ENCODE peak calls at places on chromosomes 1 and 21, in four cellular contexts. One of them, this sample, is unnamed.

GRCh38 chr1:178870944-178871343 is at the start of gene ANGPTL1:
- DNase-seq in progenitor cell of endocrine pancreas: no peak
- DNase-seq in GM13977: no peak
- DNase-seq in left cardiac atrium: no peak
- DNase-seq in this sample: no peak

GRCh38 chr21:32452641-32453040 is 40.1 kb downstream of the EVA1C start:
- DNase-seq in progenitor cell of endocrine pancreas: no peak
- DNase-seq in GM13977: no peak
- DNase-seq in left cardiac atrium: no peak
- DNase-seq in this sample: no peak

GRCh38 chr1:64112281-64112680 is 91.1 kb upstream of the UBE2U start:
- DNase-seq in progenitor cell of endocrine pancreas: no peak
- DNase-seq in GM13977: no peak
- DNase-seq in left cardiac atrium: no peak
- DNase-seq in this sample: no peak

GRCh38 chr1:25766721-25767436 is 33.1 kb upstream of the SELENON start:
- DNase-seq in progenitor cell of endocrine pancreas: no peak
- DNase-seq in GM13977: no peak
- DNase-seq in left cardiac atrium: no peak
- DNase-seq in this sample: no peak

GRCh38 chr1:222582099-222582774 is 7.5 kb downstream of the TAF1A start:
- DNase-seq in progenitor cell of endocrine pancreas: no peak
- DNase-seq in GM13977: peak
- DNase-seq in left cardiac atrium: no peak
- DNase-seq in this sample: no peak

GRCh38 chr1:235307158-235308124 is 20.5 kb downstream of the ARID4B start:
- DNase-seq in progenitor cell of endocrine pancreas: no peak
- DNase-seq in GM13977: no peak
- DNase-seq in left cardiac atrium: no peak
- DNase-seq in this sample: no peak

GRCh38 chr1:145961425-145962156 is 2.8 kb downstream of the ANKRD34A start:
- DNase-seq in progenitor cell of endocrine pancreas: no peak
- DNase-seq in GM13977: peak
- DNase-seq in left cardiac atrium: peak
- DNase-seq in this sample: no peak

GRCh38 chr1:52680353-52680752 is 17.8 kb downstream of the COA7 start:
- DNase-seq in progenitor cell of endocrine pancreas: no peak
- DNase-seq in GM13977: no peak
- DNase-seq in left cardiac atrium: no peak
- DNase-seq in this sample: no peak

GRCh38 chr1:239719642-239720258 is 333.4 kb downstream of the CHRM3 start:
- DNase-seq in progenitor cell of endocrine pancreas: no peak
- DNase-seq in GM13977: no peak
- DNase-seq in left cardiac atrium: no peak
- DNase-seq in this sample: no peak

GRCh38 chr21:28607545-28607944 is 385.1 kb downstream of the LTN1 start:
- DNase-seq in progenitor cell of endocrine pancreas: no peak
- DNase-seq in GM13977: no peak
- DNase-seq in left cardiac atrium: no peak
- DNase-seq in this sample: no peak

GRCh38 chr1:160167580-160167979 is 16.2 kb downstream of the ATP1A4 start:
- DNase-seq in progenitor cell of endocrine pancreas: no peak
- DNase-seq in GM13977: no peak
- DNase-seq in left cardiac atrium: no peak
- DNase-seq in this sample: no peak

GRCh38 chr1:230084408-230085177 is 17.6 kb downstream of the GALNT2 start:
- DNase-seq in progenitor cell of endocrine pancreas: no peak
- DNase-seq in GM13977: no peak
- DNase-seq in left cardiac atrium: peak
- DNase-seq in this sample: no peak

GRCh38 chr21:37455504-37455911 is 88.9 kb downstream of the DYRK1A start:
- DNase-seq in progenitor cell of endocrine pancreas: no peak
- DNase-seq in GM13977: no peak
- DNase-seq in left cardiac atrium: no peak
- DNase-seq in this sample: no peak

GRCh38 chr1:19438552-19439196 is 46.7 kb downstream of the CAPZB start:
- DNase-seq in progenitor cell of endocrine pancreas: no peak
- DNase-seq in GM13977: no peak
- DNase-seq in left cardiac atrium: no peak
- DNase-seq in this sample: no peak

GRCh38 chr1:179298952-179299351 is 5.4 kb downstream of the SOAT1 start:
- DNase-seq in progenitor cell of endocrine pancreas: no peak
- DNase-seq in GM13977: peak
- DNase-seq in left cardiac atrium: no peak
- DNase-seq in this sample: no peak

GRCh38 chr1:180527270-180527669 is 24.9 kb upstream of the ACBD6 start:
- DNase-seq in progenitor cell of endocrine pancreas: no peak
- DNase-seq in GM13977: no peak
- DNase-seq in left cardiac atrium: no peak
- DNase-seq in this sample: no peak

GRCh38 chr1:183444243-183444642 is 26.1 kb upstream of the NMNAT2 start:
- DNase-seq in progenitor cell of endocrine pancreas: no peak
- DNase-seq in GM13977: no peak
- DNase-seq in left cardiac atrium: no peak
- DNase-seq in this sample: no peak

GRCh38 chr21:46119565-46120271 is 21.8 kb downstream of the COL6A2 start:
- DNase-seq in progenitor cell of endocrine pancreas: no peak
- DNase-seq in GM13977: no peak
- DNase-seq in left cardiac atrium: peak
- DNase-seq in this sample: no peak

GRCh38 chr1:235553063-235553675 is 48.9 kb upstream of the B3GALNT2 start:
- DNase-seq in progenitor cell of endocrine pancreas: no peak
- DNase-seq in GM13977: no peak
- DNase-seq in left cardiac atrium: no peak
- DNase-seq in this sample: no peak

GRCh38 chr1:226751687-226752086 is 12.6 kb upstream of the ITPKB start:
- DNase-seq in progenitor cell of endocrine pancreas: no peak
- DNase-seq in GM13977: no peak
- DNase-seq in left cardiac atrium: no peak
- DNase-seq in this sample: no peak

GRCh38 chr1:235470741-235471439 is 33.4 kb downstream of the B3GALNT2 start:
- DNase-seq in progenitor cell of endocrine pancreas: no peak
- DNase-seq in GM13977: no peak
- DNase-seq in left cardiac atrium: no peak
- DNase-seq in this sample: no peak

GRCh38 chr1:65824103-65824502 is 31.4 kb downstream of the PDE4B start:
- DNase-seq in progenitor cell of endocrine pancreas: no peak
- DNase-seq in GM13977: no peak
- DNase-seq in left cardiac atrium: no peak
- DNase-seq in this sample: no peak

GRCh38 chr1:216193839-216194443 is 229.3 kb downstream of the USH2A start:
- DNase-seq in progenitor cell of endocrine pancreas: no peak
- DNase-seq in GM13977: no peak
- DNase-seq in left cardiac atrium: no peak
- DNase-seq in this sample: no peak

GRCh38 chr1:19113362-19114092 is 96.5 kb downstream of the UBR4 start:
- DNase-seq in progenitor cell of endocrine pancreas: peak
- DNase-seq in GM13977: peak
- DNase-seq in left cardiac atrium: no peak
- DNase-seq in this sample: no peak

GRCh38 chr1:205025239-205025638 is 17.8 kb upstream of the CNTN2 start:
- DNase-seq in progenitor cell of endocrine pancreas: no peak
- DNase-seq in GM13977: no peak
- DNase-seq in left cardiac atrium: no peak
- DNase-seq in this sample: no peak

GRCh38 chr21:39097981-39098380 is 85.3 kb downstream of the PSMG1 start:
- DNase-seq in progenitor cell of endocrine pancreas: no peak
- DNase-seq in GM13977: no peak
- DNase-seq in left cardiac atrium: no peak
- DNase-seq in this sample: no peak